ENCODE peak calls at places on chromosomes 2 and 18, in ten cellular contexts. E, Q, F, X, K, L, H, N, O and M are unnamed samples.

GRCh38 chr2:102034683-102035606 is 43.2 kb downstream of the IL1R2 start:
- DNase-seq in F (no peak), X (no peak), Q (no peak), E (no peak), K (no peak), O (no peak), H (no peak), N (no peak), L (no peak), M (no peak)

GRCh38 chr2:97748397-97748796 is 35.0 kb downstream of the ZAP70 start:
- DNase-seq in Q (no peak), N (peak), E (no peak), X (no peak), K (no peak), L (no peak), O (no peak), F (no peak), H (no peak), M (no peak)

GRCh38 chr2:223264541-223265171 is 212.7 kb downstream of the KCNE4 start:
- DNase-seq in K (no peak), E (no peak), X (no peak), F (no peak), L (no peak), O (no peak), N (no peak), H (no peak), Q (no peak), M (no peak)

GRCh38 chr2:197255550-197255949 is 55.0 kb downstream of the ANKRD44 start:
- DNase-seq in L (no peak), H (peak), K (peak), E (peak), X (peak), N (no peak), Q (peak), F (peak), O (peak), M (no peak)

GRCh38 chr2:173948198-173948597 is 17.0 kb downstream of the SP3 start:
- DNase-seq in O (no peak), Q (no peak), E (no peak), K (no peak), X (no peak), L (no peak), H (no peak), F (no peak), N (no peak), M (no peak)

GRCh38 chr18:4399929-4400328 is 55.2 kb downstream of the DLGAP1 start:
- DNase-seq in N (no peak), H (no peak), X (no peak), K (no peak), L (no peak), O (no peak), Q (no peak), F (no peak), E (no peak), M (no peak)

GRCh38 chr2:60794271-60794863 is 38.3 kb downstream of the PAPOLG start:
- DNase-seq in Q (peak), O (no peak), H (no peak), E (no peak), F (no peak), L (no peak), N (peak), K (no peak), X (no peak), M (no peak)

GRCh38 chr2:239735131-239735828 is 289.9 kb downstream of the NDUFA10 start:
- DNase-seq in K (no peak), F (no peak), O (no peak), E (no peak), Q (no peak), L (no peak), H (no peak), X (no peak), N (no peak), M (no peak)

GRCh38 chr18:74804677-74805076 is 207.0 kb downstream of the ZNF407 start:
- DNase-seq in L (no peak), Q (no peak), F (no peak), H (no peak), E (no peak), X (no peak), N (no peak), O (no peak), K (no peak), M (no peak)

GRCh38 chr2:161273038-161273760 is 35.0 kb upstream of the PSMD14 start:
- DNase-seq in O (peak), H (no peak), E (peak), N (peak), K (no peak), F (no peak), X (no peak), L (no peak), Q (peak), M (no peak)

GRCh38 chr2:108640731-108641130 is 78.6 kb upstream of the RANBP2 start:
- DNase-seq in X (no peak), Q (peak), H (no peak), E (no peak), O (no peak), L (no peak), K (no peak), N (peak), F (no peak), M (peak)

GRCh38 chr2:7118606-7119503 is 201.6 kb downstream of the RNF144A start:
- DNase-seq in E (no peak), X (no peak), K (peak), O (no peak), L (no peak), Q (peak), H (no peak), N (peak), F (no peak), M (no peak)

GRCh38 chr2:127143851-127144782 is 37.2 kb upstream of the BIN1 start:
- DNase-seq in F (no peak), K (no peak), N (no peak), Q (peak), E (no peak), H (no peak), L (no peak), O (peak), X (no peak), M (peak)

GRCh38 chr2:133235959-133236358 is 332.3 kb downstream of the NCKAP5 start:
- DNase-seq in O (no peak), K (no peak), X (no peak), N (no peak), H (no peak), F (no peak), E (no peak), L (no peak), Q (peak), M (no peak)

GRCh38 chr2:127857494-127857818 is 499 bp downstream of the POLR2D start:
- DNase-seq in L (no peak), Q (no peak), H (peak), F (no peak), E (no peak), K (no peak), X (no peak), O (no peak), N (peak), M (no peak)

GRCh38 chr2:79850912-79851311 is 338.1 kb downstream of the CTNNA2 start:
- DNase-seq in N (no peak), K (no peak), F (no peak), O (no peak), Q (no peak), E (no peak), L (no peak), H (no peak), X (no peak), M (no peak)

GRCh38 chr2:221097568-221097915 is 474.6 kb downstream of the EPHA4 start:
- DNase-seq in H (no peak), Q (peak), K (no peak), F (no peak), O (no peak), X (no peak), N (no peak), L (no peak), E (no peak), M (peak)

GRCh38 chr2:201432038-201432437 is 19.2 kb downstream of the TRAK2 start:
- DNase-seq in H (no peak), E (no peak), N (no peak), O (no peak), L (no peak), K (no peak), Q (peak), F (no peak), X (no peak), M (no peak)

GRCh38 chr18:55988537-55988936 is 400.5 kb upstream of the TCF4 start:
- DNase-seq in E (no peak), Q (peak), F (no peak), K (no peak), O (no peak), L (no peak), H (no peak), X (no peak), N (no peak), M (no peak)

GRCh38 chr2:172929644-172930043 is 146.0 kb upstream of the MAP3K20 start:
- DNase-seq in N (no peak), K (no peak), F (no peak), Q (no peak), X (no peak), H (no peak), L (no peak), E (no peak), O (no peak), M (no peak)

GRCh38 chr18:9091066-9091476 is 11.4 kb upstream of the NDUFV2 start:
- DNase-seq in E (no peak), L (no peak), F (no peak), Q (no peak), N (no peak), X (no peak), H (no peak), O (no peak), K (no peak), M (no peak)

GRCh38 chr18:58578835-58579560 is 49.9 kb downstream of the ALPK2 start:
- DNase-seq in O (no peak), N (peak), E (no peak), Q (peak), H (no peak), X (no peak), L (no peak), K (no peak), F (no peak), M (no peak)

GRCh38 chr2:205197468-205198129 is 484.7 kb upstream of the NRP2 start:
- DNase-seq in X (no peak), H (no peak), O (no peak), Q (no peak), L (no peak), K (no peak), N (no peak), E (no peak), F (no peak), M (no peak)

GRCh38 chr2:189124175-189124574 is 55.4 kb downstream of the COL5A2 start:
- DNase-seq in X (no peak), K (no peak), E (no peak), O (no peak), N (peak), Q (peak), H (no peak), L (no peak), F (no peak), M (no peak)

GRCh38 chr2:40284797-40285196 is 167.1 kb downstream of the SLC8A1 start:
- DNase-seq in L (no peak), E (no peak), O (no peak), F (no peak), Q (peak), X (no peak), N (no peak), H (no peak), K (no peak), M (no peak)

GRCh38 chr18:48405108-48405507 is 4.1 kb downstream of the ZBTB7C start:
- DNase-seq in K (no peak), F (no peak), O (no peak), E (no peak), Q (peak), N (no peak), H (no peak), L (no peak), X (no peak), M (peak)

GRCh38 chr2:166314022-166314759 is 61.6 kb downstream of the SCN9A start:
- DNase-seq in X (no peak), H (no peak), K (no peak), O (no peak), Q (peak), N (no peak), E (no peak), L (no peak), F (no peak), M (no peak)

GRCh38 chr18:59911600-59911999 is 11.8 kb downstream of the PMAIP1 start:
- DNase-seq in X (no peak), F (no peak), L (no peak), K (no peak), N (no peak), H (no peak), Q (no peak), E (no peak), O (no peak), M (no peak)

GRCh38 chr2:100242891-100243670 is 79.2 kb downstream of the LONRF2 start:
- DNase-seq in F (peak), H (peak), Q (peak), K (peak), X (peak), L (no peak), N (peak), E (no peak), O (peak), M (peak)

GRCh38 chr2:20620696-20621365 is 30.1 kb downstream of the HS1BP3 start:
- DNase-seq in Q (no peak), X (peak), N (no peak), L (no peak), H (no peak), F (peak), E (no peak), K (peak), O (no peak), M (no peak)

GRCh38 chr2:98608962-98609604 is 694 bp downstream of the UNC50 start:
- DNase-seq in F (peak), L (peak), H (no peak), O (no peak), N (peak), K (peak), Q (peak), X (no peak), E (no peak), M (no peak)

GRCh38 chr18:27378396-27379094 is 193.4 kb upstream of the CHST9 start:
- DNase-seq in L (no peak), F (no peak), K (no peak), N (no peak), O (no peak), E (no peak), H (no peak), Q (no peak), X (no peak), M (no peak)

GRCh38 chr2:177397501-177398289 is 5.1 kb downstream of the AGPS start:
- DNase-seq in E (no peak), X (no peak), N (no peak), O (no peak), K (peak), F (no peak), Q (peak), H (no peak), L (no peak), M (no peak)

GRCh38 chr2:223611061-223611460 is 8.9 kb upstream of the SCG2 start:
- DNase-seq in X (no peak), H (no peak), K (no peak), Q (no peak), E (no peak), N (no peak), L (no peak), O (no peak), F (no peak), M (no peak)

GRCh38 chr2:156309106-156309505 is 23.4 kb downstream of the NR4A2 start:
- DNase-seq in K (no peak), O (no peak), Q (no peak), N (no peak), X (no peak), E (no peak), L (no peak), H (no peak), F (no peak), M (no peak)

GRCh38 chr2:239038773-239039478 is 191.0 kb downstream of the TWIST2 start:
- DNase-seq in H (no peak), L (no peak), K (no peak), F (peak), Q (no peak), N (no peak), E (no peak), O (no peak), X (no peak), M (no peak)

GRCh38 chr2:55010149-55010591 is 40.1 kb downstream of the RTN4 start:
- DNase-seq in K (no peak), L (no peak), E (peak), F (peak), H (peak), N (peak), Q (peak), O (peak), X (peak), M (no peak)

GRCh38 chr2:174117951-174118930 is 130.1 kb downstream of the OLA1 start:
- DNase-seq in H (no peak), F (no peak), E (no peak), L (no peak), Q (peak), O (no peak), X (no peak), K (no peak), N (no peak), M (peak)

GRCh38 chr2:44280869-44281268 is 5.6 kb downstream of the SLC3A1 start:
- DNase-seq in O (no peak), K (no peak), H (no peak), N (no peak), Q (no peak), L (no peak), E (no peak), X (no peak), F (no peak), M (no peak)
- TF ChIP-seq POLR2A in O (no peak), K (no peak), H (no peak), N (no peak), Q (no peak), L (no peak), E (no peak), X (no peak), F (no peak), M (no peak)

GRCh38 chr2:229921101-229921891 is 513 bp downstream of the TRIP12 start:
- DNase-seq in Q (peak), O (peak), E (peak), K (peak), L (peak), H (peak), F (peak), X (peak), N (peak), M (peak)
- TF ChIP-seq POLR2A in Q (peak), O (peak), E (no peak), K (no peak), L (no peak), H (peak), F (no peak), X (no peak), N (no peak), M (no peak)

DNA sequence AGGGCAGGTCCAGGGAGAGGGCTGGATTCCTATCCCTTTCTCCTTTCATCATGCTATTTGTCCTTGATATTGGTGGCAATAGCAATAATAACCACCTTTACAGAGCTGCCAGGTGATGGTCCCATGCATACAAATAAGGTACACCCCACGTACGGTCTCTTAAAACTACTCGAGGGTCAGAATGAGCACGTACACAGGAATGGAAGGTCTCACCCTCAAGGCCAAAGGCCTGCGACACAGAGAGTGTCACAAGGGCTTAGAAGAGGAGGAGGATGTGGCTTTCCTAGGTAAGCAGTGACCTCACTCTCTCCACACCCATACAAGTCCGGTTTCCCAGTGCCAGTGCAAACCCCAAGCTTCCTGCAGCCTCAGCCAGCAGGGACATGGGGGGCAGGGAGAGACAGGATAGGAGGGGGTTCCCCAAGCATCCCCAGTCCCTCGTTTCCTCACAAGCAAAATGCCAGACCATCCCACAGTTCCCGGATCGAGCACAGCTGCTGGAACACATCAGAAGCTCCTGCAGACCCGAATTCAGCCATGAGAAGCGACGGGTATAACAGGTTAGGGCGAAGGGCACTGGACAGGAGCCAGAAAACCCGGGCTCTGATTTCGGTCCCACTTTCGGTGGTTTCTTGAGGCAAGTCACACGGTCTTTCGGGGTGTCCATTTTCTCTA is 49.2 kb downstream of the PLB1 start:
- DNase-seq in X (peak), K (no peak), F (peak), O (no peak), E (no peak), Q (peak), L (no peak), H (no peak), N (no peak), M (no peak)
- TF ChIP-seq POLR2A in X (no peak), K (no peak), F (peak), O (peak), E (no peak), Q (no peak), L (no peak), H (no peak), N (no peak), M (no peak)

GRCh38 chr2:231683907-231684306 is 24.4 kb upstream of the PTMA start:
- DNase-seq in Q (no peak), X (no peak), L (no peak), F (no peak), O (no peak), N (no peak), E (no peak), K (no peak), H (no peak), M (no peak)

GRCh38 chr2:231683292-231683898 is 24.9 kb upstream of the PTMA start:
- DNase-seq in F (no peak), X (no peak), Q (no peak), N (no peak), K (no peak), L (no peak), H (no peak), O (no peak), E (no peak), M (no peak)

GRCh38 chr2:231682546-231683291 is 25.6 kb upstream of the PTMA start:
- DNase-seq in O (no peak), L (no peak), F (no peak), Q (no peak), X (no peak), H (no peak), E (no peak), K (no peak), N (no peak), M (no peak)

GRCh38 chr2:231685349-231686191 is 22.8 kb upstream of the PTMA start:
- DNase-seq in F (no peak), L (no peak), K (no peak), O (no peak), E (no peak), H (no peak), N (no peak), Q (no peak), X (no peak), M (no peak)

GRCh38 chr2:231684314-231685223 is 23.8 kb upstream of the PTMA start:
- DNase-seq in Q (no peak), K (no peak), E (no peak), O (no peak), N (no peak), F (no peak), X (no peak), H (no peak), L (no peak), M (no peak)
- TF ChIP-seq POLR2A in Q (no peak), K (no peak), E (no peak), O (no peak), N (no peak), F (no peak), X (no peak), H (no peak), L (no peak), M (no peak)

GRCh38 chr2:169824373-169825333 is at the start of gene METTL5:
- DNase-seq in E (peak), N (peak), K (peak), X (peak), H (peak), L (peak), O (peak), F (peak), Q (peak), M (peak)
- TF ChIP-seq POLR2A in E (no peak), N (peak), K (no peak), X (no peak), H (peak), L (peak), O (peak), F (peak), Q (no peak), M (peak)